ENCODE peak calls at places on chromosomes 1 and 21, in six cellular contexts. F, T, K, H, Y and Z are unnamed samples. For H3K4me1, the result is how much of the 10 kb centered on the place peaks cover.

GRCh38 chr21:42081138-42081537 is 10.0 kb downstream of the UMODL1 start:
- DNase-seq in F (peak), T (no peak), K (no peak), H (no peak), Y (no peak), Z (no peak)

GRCh38 chr21:32207096-32207716 is 71.6 kb downstream of the MIS18A start:
- DNase-seq in F (no peak), T (peak), K (no peak), H (no peak), Y (no peak), Z (no peak)

GRCh38 chr21:25967566-25968438 is 202.8 kb downstream of the APP start:
- DNase-seq in F (no peak), T (peak), K (no peak), H (no peak), Y (no peak), Z (no peak)

GRCh38 chr1:32786856-32787255 is 30.3 kb downstream of the YARS1 start:
- DNase-seq in F (no peak), T (peak), K (no peak), H (no peak), Y (no peak), Z (no peak)

GRCh38 chr1:154181944-154182341 is 10.0 kb downstream of the TPM3 start:
- DNase-seq in F (no peak), T (no peak), K (no peak), H (no peak), Y (no peak), Z (no peak)

GRCh38 chr1:36107394-36107793 is 17.6 kb downstream of the COL8A2 start:
- DNase-seq in F (no peak), T (no peak), K (no peak), H (no peak), Y (no peak), Z (no peak)

GRCh38 chr1:2136836-2137235 is 57.7 kb downstream of the FAAP20 start:
- DNase-seq in F (no peak), T (no peak), K (no peak), H (no peak), Y (no peak), Z (no peak)

GRCh38 chr1:200372095-200372884 is 37.5 kb downstream of the ZNF281 start:
- DNase-seq in F (no peak), T (no peak), K (no peak), H (no peak), Y (no peak), Z (no peak)

GRCh38 chr1:211876849-211877248 is 46.3 kb upstream of the LPGAT1 start:
- DNase-seq in F (no peak), T (no peak), K (no peak), H (peak), Y (no peak), Z (no peak)

GRCh38 chr1:51661081-51661518 is 44.2 kb downstream of the OSBPL9 start:
- DNase-seq in F (no peak), T (peak), K (no peak), H (no peak), Y (no peak), Z (no peak)

GRCh38 chr1:212671342-212672031 is 28.2 kb downstream of the BATF3 start:
- DNase-seq in F (no peak), T (peak), K (no peak), H (no peak), Y (peak), Z (no peak)

GRCh38 chr1:5831600-5832335 is 160.5 kb downstream of the NPHP4 start:
- DNase-seq in F (peak), T (no peak), K (no peak), H (no peak), Y (no peak), Z (peak)

GRCh38 chr1:25795955-25796806 is 3.8 kb upstream of the SELENON start:
- DNase-seq in F (no peak), T (no peak), K (peak), H (no peak), Y (no peak), Z (peak)

GRCh38 chr1:100107696-100108095 is 25.0 kb downstream of the SASS6 start:
- DNase-seq in F (no peak), T (no peak), K (no peak), H (no peak), Y (no peak), Z (no peak)

GRCh38 chr1:19166066-19166465 is 44.0 kb downstream of the UBR4 start:
- DNase-seq in F (no peak), T (no peak), K (no peak), H (no peak), Y (no peak), Z (no peak)

GRCh38 chr1:101150266-101150665 is 86.6 kb upstream of the S1PR1 start:
- DNase-seq in F (no peak), T (no peak), K (no peak), H (no peak), Y (no peak), Z (no peak)

GRCh38 chr1:209587778-209588177 is 4.3 kb downstream of the CAMK1G start:
- DNase-seq in F (no peak), T (no peak), K (no peak), H (no peak), Y (no peak), Z (no peak)

GRCh38 chr1:19029191-19030085 is 73.0 kb upstream of the IFFO2 start:
- DNase-seq in F (no peak), T (no peak), K (no peak), H (no peak), Y (no peak), Z (no peak)

GRCh38 chr1:24454684-24455091 is 39.1 kb downstream of the NIPAL3 start:
- DNase-seq in F (no peak), T (no peak), K (no peak), H (no peak), Y (no peak), Z (no peak)

GRCh38 chr1:31920986-31921385 is 17.2 kb downstream of the PTP4A2 start:
- DNase-seq in F (no peak), T (no peak), K (no peak), H (no peak), Y (no peak), Z (no peak)

GRCh38 chr1:229920683-229921082 is 146.4 kb upstream of the GALNT2 start:
- DNase-seq in F (no peak), T (no peak), K (no peak), H (peak), Y (no peak), Z (no peak)

GRCh38 chr1:112044745-112045144 is 55.3 kb upstream of the KCND3 start:
- DNase-seq in F (no peak), T (no peak), K (no peak), H (no peak), Y (no peak), Z (no peak)

GRCh38 chr1:175154595-175155472 is 37.7 kb downstream of the KIAA0040 start:
- DNase-seq in F (peak), T (peak), K (peak), H (peak), Y (peak), Z (peak)

GRCh38 chr1:67124455-67124854 is 10.3 kb downstream of the C1orf141 start:
- DNase-seq in F (no peak), T (no peak), K (no peak), H (no peak), Y (no peak), Z (no peak)

GRCh38 chr1:240946926-240947325 is 335.0 kb upstream of the GREM2 start:
- DNase-seq in F (peak), T (peak), K (no peak), H (no peak), Y (no peak), Z (no peak)

GRCh38 chr1:155010211-155010918 is 7.8 kb downstream of the ZBTB7B start:
- DNase-seq in F (no peak), T (no peak), K (no peak), H (no peak), Y (no peak), Z (no peak)

GRCh38 chr1:40919475-40920011 is 57.4 kb upstream of the CITED4 start:
- DNase-seq in F (no peak), T (no peak), K (peak), H (no peak), Y (no peak), Z (peak)
- H3K27ac ChIP-seq in F (no peak), T (no peak), K (peak), H (no peak), Y (no peak), Z (peak)

GRCh38 chr1:50422946-50423669 is at the start of gene DMRTA2:
- DNase-seq in F (peak), T (peak), K (no peak), H (no peak), Y (no peak), Z (peak)
- H3K4me3 ChIP-seq in F (peak), T (peak), K (peak), H (peak), Y (peak), Z (no peak)

DNA sequence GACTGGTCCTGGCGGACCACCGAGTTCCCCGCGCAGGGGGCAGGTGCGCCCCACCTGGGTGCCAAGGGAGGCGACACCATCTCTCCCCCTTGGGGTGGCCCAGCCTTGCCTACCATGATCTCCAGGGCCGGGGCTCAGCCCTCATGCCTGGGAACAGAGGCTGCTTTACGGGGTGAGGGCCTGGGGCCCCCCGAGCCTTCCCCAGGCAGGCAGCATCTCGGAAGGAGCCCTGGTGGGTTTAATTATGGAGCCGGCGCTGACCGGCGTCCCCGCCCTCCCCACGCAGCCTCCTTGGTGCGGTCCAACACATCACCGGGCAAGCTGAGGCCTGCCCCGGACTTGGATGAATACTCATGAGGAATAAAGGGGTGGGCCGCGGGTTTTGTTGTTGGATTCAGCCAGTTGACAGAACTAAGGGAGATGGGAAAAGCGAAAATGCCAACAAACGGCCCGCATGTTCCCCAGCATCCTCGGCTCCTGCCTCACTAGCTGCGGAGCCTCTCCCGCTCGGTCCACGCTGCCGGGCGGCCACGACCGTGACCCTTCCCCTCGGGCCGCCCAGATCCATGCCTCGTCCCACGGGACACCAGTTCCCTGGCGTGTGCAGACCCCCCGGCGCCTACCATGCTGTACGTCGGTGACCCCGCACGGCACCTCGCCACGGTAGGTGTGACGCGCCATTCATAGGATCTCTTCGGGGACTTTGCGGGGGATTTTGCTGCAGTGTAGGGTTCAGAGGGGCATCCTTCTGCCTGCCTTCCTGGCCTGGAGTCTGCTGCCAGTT is 38.2 kb downstream of the TP73 start:
- DNase-seq in F (no peak), T (peak), K (no peak), H (no peak), Y (no peak), Z (no peak)
- H3K4me1 ChIP-seq in F (under half), T (under half), K (under half), H (under half), Y (under half), Z (under half)

GRCh38 chr1:20633190-20634064 is at the start of gene PINK1:
- DNase-seq in F (peak), T (peak), K (peak), H (peak), Y (peak), Z (peak)

GRCh38 chr1:20634065-20634593 is 871 bp downstream of the PINK1 start:
- DNase-seq in F (peak), T (peak), K (no peak), H (no peak), Y (no peak), Z (no peak)

GRCh38 chr1:20636785-20637347 is 3.6 kb downstream of the PINK1 start:
- DNase-seq in F (no peak), T (no peak), K (no peak), H (no peak), Y (no peak), Z (no peak)

GRCh38 chr1:20632386-20632785 is 872 bp upstream of the PINK1 start:
- DNase-seq in F (no peak), T (peak), K (no peak), H (no peak), Y (no peak), Z (no peak)

DNA sequence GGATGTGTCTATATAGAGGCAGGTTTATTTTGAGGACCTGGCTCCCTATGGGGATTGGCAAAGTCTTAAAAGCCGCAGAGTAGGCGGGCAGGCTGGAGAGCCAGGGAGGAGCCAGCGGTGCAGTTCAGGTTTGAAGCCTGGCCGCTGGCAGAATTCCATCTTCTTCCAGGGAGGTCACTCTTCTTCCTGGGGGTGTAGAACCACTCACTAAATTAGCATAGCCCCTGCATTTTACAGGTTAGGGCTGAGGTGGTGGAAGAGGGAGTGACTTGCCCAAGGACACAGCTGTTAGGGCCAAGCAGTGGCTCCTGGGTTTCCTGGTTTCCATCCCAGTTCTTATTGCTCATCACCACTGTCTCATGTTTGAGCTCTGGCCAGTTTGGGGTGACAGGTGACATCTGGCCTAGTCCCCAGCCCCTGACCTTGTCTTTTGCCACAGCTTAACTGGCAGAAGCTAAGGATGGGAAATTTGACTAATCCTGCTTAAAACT is 1.4 kb downstream of the PINK1 start:
- DNase-seq in F (peak), T (peak), K (peak), H (no peak), Y (no peak), Z (peak)
- H3K27ac ChIP-seq in F (no peak), T (peak), K (no peak), H (peak), Y (peak), Z (no peak)

DNA sequence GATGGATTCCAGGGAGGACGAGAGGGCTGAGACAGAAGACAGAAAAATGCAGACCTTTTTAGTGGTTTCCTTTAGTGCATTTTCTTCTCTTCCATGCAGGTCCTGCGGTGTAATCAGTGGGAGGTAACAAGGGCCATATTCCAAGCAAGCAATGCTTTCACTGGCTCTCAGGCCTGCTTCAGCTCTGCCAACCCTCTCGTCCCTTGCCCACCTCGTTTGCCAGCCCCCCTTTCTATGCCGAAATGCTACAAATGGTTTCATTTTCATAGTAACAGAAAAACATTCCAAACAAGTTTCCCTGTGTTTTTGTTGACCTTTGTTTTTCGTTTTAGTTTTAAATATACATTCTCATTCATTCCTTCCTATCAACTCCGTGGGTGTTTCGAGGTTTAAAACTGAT is 443.1 kb downstream of the TTLL7 start:
- DNase-seq in F (no peak), T (peak), K (no peak), H (no peak), Y (no peak), Z (no peak)
- H3K4me3 ChIP-seq in F (no peak), T (no peak), K (no peak), H (no peak), Y (no peak), Z (no peak)

GRCh38 chr1:116475850-116476218 is 95.0 kb downstream of the CD58 start:
- DNase-seq in F (no peak), T (no peak), K (no peak), H (no peak), Y (no peak), Z (no peak)
- H3K4me1 ChIP-seq in F (under half), T (under half), K (under half), H (under half), Y (under half), Z (under half)

GRCh38 chr1:160285506-160285905 is 573 bp upstream of the PEX19 start:
- DNase-seq in F (no peak), T (no peak), K (no peak), H (no peak), Y (no peak), Z (no peak)
- H3K27ac ChIP-seq in F (peak), T (peak), K (no peak), H (peak), Y (no peak), Z (no peak)

GRCh38 chr1:206590025-206590834 is 22.0 kb downstream of the EIF2D start:
- DNase-seq in F (peak), T (no peak), K (no peak), H (no peak), Y (no peak), Z (no peak)

GRCh38 chr1:206589206-206589605 is 23.1 kb downstream of the EIF2D start:
- DNase-seq in F (no peak), T (no peak), K (no peak), H (no peak), Y (no peak), Z (no peak)

GRCh38 chr1:206586501-206587445 is 25.5 kb downstream of the EIF2D start:
- DNase-seq in F (no peak), T (no peak), K (no peak), H (no peak), Y (no peak), Z (no peak)

GRCh38 chr1:206587904-206588303 is 24.4 kb downstream of the EIF2D start:
- DNase-seq in F (peak), T (no peak), K (no peak), H (no peak), Y (no peak), Z (no peak)

GRCh38 chr1:206588492-206588891 is 23.8 kb downstream of the EIF2D start:
- DNase-seq in F (no peak), T (no peak), K (no peak), H (no peak), Y (no peak), Z (no peak)
- H3K4me3 ChIP-seq in F (no peak), T (no peak), K (no peak), H (no peak), Y (no peak), Z (no peak)

DNA sequence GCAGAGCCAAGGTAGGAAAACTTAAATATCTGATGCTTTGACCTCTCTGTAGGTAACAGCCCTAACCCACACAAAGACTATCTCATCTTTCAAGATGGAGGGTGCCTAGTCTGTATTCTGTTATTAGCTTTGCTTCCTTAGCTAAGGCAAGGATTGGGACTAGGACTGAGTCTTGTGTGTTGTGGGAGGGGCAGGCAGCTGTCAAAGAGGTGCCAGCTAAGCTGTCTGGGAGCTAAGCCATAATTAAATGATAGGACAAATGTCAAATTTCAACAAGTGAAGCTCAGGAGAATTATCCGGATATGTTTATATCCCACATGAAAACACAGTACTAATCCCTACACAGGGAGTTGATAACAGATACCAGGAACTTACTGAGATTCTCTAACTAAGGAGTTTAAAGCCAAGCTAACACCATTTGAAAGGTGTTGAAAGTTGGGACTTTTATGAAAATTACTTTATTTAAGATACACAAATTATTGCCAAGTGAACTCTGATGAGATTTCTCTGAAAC is 70.5 kb upstream of the NGF start:
- DNase-seq in F (no peak), T (no peak), K (no peak), H (peak), Y (no peak), Z (no peak)
- H3K4me1 ChIP-seq in F (under half), T (under half), K (under half), H (under half), Y (under half), Z (under half)

GRCh38 chr1:21904475-21904724 is 32.7 kb downstream of the HSPG2 start:
- DNase-seq in F (no peak), T (no peak), K (no peak), H (no peak), Y (no peak), Z (no peak)
- H3K27ac ChIP-seq in F (no peak), T (no peak), K (peak), H (peak), Y (no peak), Z (peak)